ENCODE peak calls at places on chromosomes 6 and 20, in four cellular contexts. One of them, this sample, is unnamed.
A peak's percentile ranks its signal among the peaks of the same experiment; 100 is the strongest.

GRCh38 chr20:24870876-24871275 is 78.2 kb upstream of the CST7 start:
- DNase-seq in esophagus muscularis mucosa: peak; percentile 70
- DNase-seq in endothelial cell of umbilical vein: no peak
- DNase-seq in prostate gland: no peak
- DNase-seq in this sample: no peak

GRCh38 chr20:38173237-38174156 is 8.4 kb upstream of the TGM2 start:
- DNase-seq in prostate gland: no peak
- DNase-seq in esophagus muscularis mucosa: no peak
- DNase-seq in endothelial cell of umbilical vein: peak; percentile 71
- DNase-seq in this sample: peak; percentile 94

GRCh38 chr20:38604873-38605303 is 3.3 kb downstream of the ARHGAP40 start:
- DNase-seq in prostate gland: peak; percentile 89
- DNase-seq in endothelial cell of umbilical vein: peak; percentile 82
- DNase-seq in esophagus muscularis mucosa: no peak
- DNase-seq in this sample: peak; percentile 32

GRCh38 chr20:3590164-3590563 is 73.0 kb downstream of the GFRA4 start:
- DNase-seq in prostate gland: no peak
- DNase-seq in endothelial cell of umbilical vein: no peak
- DNase-seq in esophagus muscularis mucosa: no peak
- DNase-seq in this sample: no peak

GRCh38 chr6:113496157-113496556 is 361.0 kb upstream of the MARCKS start:
- DNase-seq in prostate gland: no peak
- DNase-seq in endothelial cell of umbilical vein: peak; percentile 98
- DNase-seq in esophagus muscularis mucosa: no peak
- DNase-seq in this sample: peak; percentile 53

GRCh38 chr20:22425344-22426295 is 158.8 kb downstream of the FOXA2 start:
- DNase-seq in prostate gland: no peak
- DNase-seq in esophagus muscularis mucosa: no peak
- DNase-seq in endothelial cell of umbilical vein: no peak
- DNase-seq in this sample: no peak

GRCh38 chr6:51339108-51339507 is 520.4 kb downstream of the TFAP2B start:
- DNase-seq in prostate gland: no peak
- DNase-seq in esophagus muscularis mucosa: no peak
- DNase-seq in endothelial cell of umbilical vein: no peak
- DNase-seq in this sample: no peak

GRCh38 chr6:133447924-133448323 is 206.8 kb downstream of the EYA4 start:
- DNase-seq in endothelial cell of umbilical vein: no peak
- DNase-seq in prostate gland: no peak
- DNase-seq in esophagus muscularis mucosa: no peak
- DNase-seq in this sample: peak; percentile 83

GRCh38 chr6:39231844-39232243 is 2.6 kb upstream of the KCNK5 start:
- DNase-seq in esophagus muscularis mucosa: no peak
- DNase-seq in prostate gland: no peak
- DNase-seq in endothelial cell of umbilical vein: no peak
- DNase-seq in this sample: no peak

GRCh38 chr6:26104457-26105108 is 17.4 kb downstream of the HFE start:
- DNase-seq in esophagus muscularis mucosa: no peak
- DNase-seq in endothelial cell of umbilical vein: no peak
- DNase-seq in prostate gland: no peak
- DNase-seq in this sample: no peak

GRCh38 chr6:112984899-112985298 is 637.8 kb downstream of the RFPL4B start:
- DNase-seq in endothelial cell of umbilical vein: no peak
- DNase-seq in esophagus muscularis mucosa: no peak
- DNase-seq in prostate gland: no peak
- DNase-seq in this sample: no peak

DNA sequence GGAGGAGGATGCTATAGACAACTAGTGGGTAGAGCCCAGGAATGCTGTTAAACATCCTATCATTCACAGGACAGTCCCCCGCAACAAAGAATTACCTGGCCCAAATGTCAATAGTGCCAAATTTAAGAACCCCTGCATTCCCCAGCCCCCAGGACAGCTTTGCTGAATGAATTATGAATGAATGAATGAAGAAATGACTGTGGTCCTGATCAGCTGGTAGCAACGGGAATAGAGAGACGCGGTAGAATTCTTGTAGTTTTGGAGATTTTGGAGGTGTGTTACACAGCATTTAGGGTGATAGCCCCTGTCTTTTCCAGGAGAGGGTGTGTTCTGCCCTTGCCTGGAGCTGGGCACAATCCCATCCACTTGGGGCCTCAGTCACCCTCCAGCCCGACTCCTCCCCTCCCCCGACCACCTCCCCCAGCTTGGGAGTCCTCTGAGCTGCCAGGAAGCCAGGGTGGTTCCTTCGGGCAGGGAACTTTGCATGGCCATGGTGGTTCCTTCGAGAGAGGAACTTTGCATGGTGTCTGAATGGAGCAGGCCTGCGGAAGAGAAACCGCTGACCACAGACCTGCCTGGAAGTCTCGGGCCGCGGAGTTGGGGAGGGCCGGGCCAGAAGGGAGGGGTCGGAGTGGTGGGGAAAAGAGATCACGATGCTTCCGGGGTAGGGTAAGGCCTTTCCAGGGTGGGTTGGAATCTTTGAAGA is 1.0 kb upstream of the HCK start:
- DNase-seq in esophagus muscularis mucosa: no peak
- DNase-seq in prostate gland: no peak
- DNase-seq in endothelial cell of umbilical vein: no peak
- DNase-seq in this sample: no peak
- TF ChIP-seq CTCF in esophagus muscularis mucosa: no peak
- TF ChIP-seq CTCF in prostate gland: no peak
- TF ChIP-seq CTCF in endothelial cell of umbilical vein: no peak
- TF ChIP-seq CTCF in this sample: no peak

DNA sequence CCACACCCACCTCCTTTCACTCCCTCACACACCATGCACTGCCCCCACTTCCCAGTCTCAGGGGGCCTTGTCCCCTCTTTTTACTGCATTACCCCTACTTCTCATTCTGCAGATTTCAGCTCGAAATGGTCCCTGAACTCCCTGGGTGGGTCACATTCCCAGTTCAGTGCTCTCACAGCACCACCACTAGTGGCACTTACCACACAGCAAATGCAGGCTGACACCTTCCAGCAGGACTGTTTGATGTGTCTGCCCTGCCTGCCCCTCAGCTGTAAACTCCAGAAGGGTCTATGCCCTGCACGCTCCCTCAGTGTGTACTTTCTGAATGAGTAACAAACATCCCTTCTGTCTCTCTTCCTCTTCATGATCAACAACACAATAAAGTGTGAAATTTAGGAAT is 4.0 kb downstream of the DYNLT1 start:
- DNase-seq in endothelial cell of umbilical vein: no peak
- DNase-seq in esophagus muscularis mucosa: no peak
- DNase-seq in prostate gland: no peak
- DNase-seq in this sample: no peak
- H3K4me3 ChIP-seq in endothelial cell of umbilical vein: no peak overlapping the region
- H3K4me3 ChIP-seq in esophagus muscularis mucosa: no peak overlapping the region
- H3K4me3 ChIP-seq in prostate gland: no peak overlapping the region
- H3K4me3 ChIP-seq in this sample: no peak overlapping the region

GRCh38 chr6:111837641-111838500 is 35.4 kb downstream of the FYN start:
- DNase-seq in esophagus muscularis mucosa: no peak
- DNase-seq in endothelial cell of umbilical vein: no peak
- DNase-seq in prostate gland: no peak
- DNase-seq in this sample: no peak
- H3K27ac ChIP-seq in esophagus muscularis mucosa: no peak overlapping the region
- H3K27ac ChIP-seq in endothelial cell of umbilical vein: no peak overlapping the region
- H3K27ac ChIP-seq in prostate gland: no peak overlapping the region
- H3K27ac ChIP-seq in this sample: no peak overlapping the region

GRCh38 chr6:168711049-168711640 is 270.2 kb downstream of the SMOC2 start:
- DNase-seq in prostate gland: no peak
- DNase-seq in endothelial cell of umbilical vein: no peak
- DNase-seq in esophagus muscularis mucosa: no peak
- DNase-seq in this sample: peak; percentile 0
- TF ChIP-seq CTCF in prostate gland: peak; percentile 19
- TF ChIP-seq CTCF in endothelial cell of umbilical vein: no peak
- TF ChIP-seq CTCF in esophagus muscularis mucosa: peak; percentile 62
- TF ChIP-seq CTCF in this sample: no peak

GRCh38 chr6:138517635-138518034 is 18.3 kb upstream of the NHSL1 start:
- DNase-seq in prostate gland: peak; percentile 31
- DNase-seq in esophagus muscularis mucosa: no peak
- DNase-seq in endothelial cell of umbilical vein: peak; percentile 35
- DNase-seq in this sample: no peak
- H3K4me3 ChIP-seq in prostate gland: no peak overlapping the region
- H3K4me3 ChIP-seq in esophagus muscularis mucosa: no peak overlapping the region
- H3K4me3 ChIP-seq in endothelial cell of umbilical vein: no peak overlapping the region
- H3K4me3 ChIP-seq in this sample: no peak overlapping the region

GRCh38 chr6:158737710-158738615 is 81.2 kb downstream of the EZR start:
- DNase-seq in prostate gland: peak; percentile 64
- DNase-seq in endothelial cell of umbilical vein: no peak
- DNase-seq in esophagus muscularis mucosa: no peak
- DNase-seq in this sample: peak; percentile 48
- H3K27ac ChIP-seq in prostate gland: no peak overlapping the region
- H3K27ac ChIP-seq in endothelial cell of umbilical vein: no peak overlapping the region
- H3K27ac ChIP-seq in esophagus muscularis mucosa: no peak overlapping the region
- H3K27ac ChIP-seq in this sample: no peak overlapping the region

GRCh38 chr6:18302561-18303439 is 38.5 kb upstream of the DEK start:
- DNase-seq in prostate gland: no peak
- DNase-seq in esophagus muscularis mucosa: no peak
- DNase-seq in endothelial cell of umbilical vein: peak; percentile 26
- DNase-seq in this sample: no peak
- TF ChIP-seq CTCF in prostate gland: peak; percentile 17
- TF ChIP-seq CTCF in esophagus muscularis mucosa: no peak
- TF ChIP-seq CTCF in endothelial cell of umbilical vein: no peak
- TF ChIP-seq CTCF in this sample: peak; percentile 31

This sample was measured in brain microvascular endothelial cell.